ENCODE peak calls at places on chromosomes 7 and 10, in eight cellular contexts. I is stomach; E is omental fat pad; Q is AG09309; U is posterior cingulate gyrus; D is LoVo; N is NCI-H1436; G is naive thymus-derived CD8-positive, alpha-beta T cell. H is an unnamed sample.

GRCh38 chr10:3415878-3416605 is 243.5 kb upstream of the PITRM1 start:
- DNase-seq in D (no peak), I (no peak), E (no peak), G (no peak), N (no peak), U (no peak), Q (no peak), H (no peak)

GRCh38 chr10:48575901-48576300 is 29.0 kb downstream of the ARHGAP22 start:
- DNase-seq in D (no peak), Q (no peak), N (no peak), I (no peak), E (no peak), U (no peak), G (no peak), H (no peak)

GRCh38 chr10:117461766-117462423 is 80.7 kb upstream of the EMX2 start:
- DNase-seq in N (no peak), Q (peak), U (no peak), E (no peak), G (no peak), D (peak), I (no peak), H (peak)

GRCh38 chr7:155953781-155954549 is 141.7 kb upstream of the SHH start:
- DNase-seq in G (no peak), U (no peak), D (no peak), I (peak), E (no peak), N (no peak), Q (no peak), H (no peak)

GRCh38 chr7:137626469-137627067 is 220.2 kb downstream of the DGKI start:
- DNase-seq in N (no peak), U (no peak), E (no peak), I (peak), D (peak), Q (no peak), G (no peak), H (no peak)

GRCh38 chr7:13860734-13861133 is 128.7 kb downstream of the ETV1 start:
- DNase-seq in D (no peak), I (no peak), E (no peak), G (no peak), U (no peak), Q (no peak), N (no peak), H (no peak)

GRCh38 chr10:75276029-75276872 is 40.5 kb upstream of the COMTD1 start:
- DNase-seq in I (peak), G (no peak), E (no peak), U (no peak), N (no peak), D (peak), Q (no peak), H (no peak)

GRCh38 chr10:67772894-67773511 is 65.0 kb downstream of the DNAJC12 start:
- DNase-seq in U (no peak), D (no peak), E (no peak), I (no peak), G (no peak), N (no peak), Q (no peak), H (no peak)

GRCh38 chr10:45353176-45353575 is 20.8 kb upstream of the ALOX5 start:
- DNase-seq in U (no peak), Q (no peak), D (no peak), G (no peak), N (no peak), I (no peak), E (no peak), H (no peak)

GRCh38 chr10:22620140-22620857 is 94.1 kb downstream of the PIP4K2A start:
- DNase-seq in I (peak), G (no peak), N (no peak), D (peak), E (peak), U (peak), Q (peak), H (no peak)

GRCh38 chr10:22459496-22459895 is 114.2 kb downstream of the SPAG6 start:
- DNase-seq in G (no peak), Q (no peak), E (no peak), D (no peak), U (no peak), I (no peak), N (no peak), H (no peak)

GRCh38 chr7:111137296-111138195 is 46.6 kb downstream of the LRRN3 start:
- DNase-seq in G (no peak), N (no peak), E (no peak), U (peak), Q (no peak), D (no peak), I (no peak), H (no peak)

GRCh38 chr10:69874464-69874863 is 72.8 kb downstream of the COL13A1 start:
- DNase-seq in U (peak), N (no peak), G (no peak), E (no peak), I (no peak), Q (peak), D (no peak), H (no peak)

GRCh38 chr10:103592186-103593021 is 98.9 kb downstream of the NEURL1 start:
- DNase-seq in N (peak), D (peak), Q (no peak), G (peak), U (peak), I (peak), E (no peak), H (peak)

GRCh38 chr10:279655-280054 is 144.4 kb downstream of the ZMYND11 start:
- DNase-seq in U (no peak), E (no peak), I (no peak), D (no peak), Q (no peak), G (no peak), N (no peak), H (no peak)

GRCh38 chr10:73772280-73773151 is 9.3 kb upstream of the CHCHD1 start:
- DNase-seq in N (no peak), D (peak), G (peak), Q (peak), U (peak), I (peak), E (peak), H (peak)

GRCh38 chr7:56078196-56078595 is 14.1 kb downstream of the SUMF2 start:
- DNase-seq in I (no peak), E (no peak), Q (no peak), U (no peak), N (no peak), G (no peak), D (no peak), H (no peak)

GRCh38 chr7:43790006-43790405 is 31.5 kb downstream of the BLVRA start:
- DNase-seq in N (no peak), G (no peak), U (no peak), I (no peak), E (no peak), D (no peak), Q (no peak), H (no peak)